ENCODE peak calls at places on chromosomes 4 and X, in seven cellular contexts. R is naive thymus-derived CD4-positive, alpha-beta T cell; E is thyroid gland; S is NCI-H510A treated with DMSO at 0.1 percent for 48 hours; J is amygdala; C is effector memory CD4-positive, alpha-beta T cell; L is activated T-cell treated with anti-CD3 and anti-CD28 coated beads, Interleukin-2, amount 50 U/mL, for 72 hours. P is an unnamed sample.

GRCh38 chr4:148442830-148443549 is 776 bp upstream of the NR3C2 start:
- DNase-seq in R (no peak), E (peak; percentile 12), S (peak; percentile 12), J (no peak), C (no peak), L (no peak), P (peak; percentile 5)

GRCh38 chr4:26094911-26095310 is 180.9 kb downstream of the SMIM20 start:
- DNase-seq in R (no peak), E (no peak), S (no peak), J (no peak), C (no peak), L (no peak), P (no peak)

GRCh38 chrX:123188081-123188480 is 4.0 kb downstream of the GRIA3 start:
- DNase-seq in R (no peak), E (no peak), S (no peak), J (no peak), C (no peak), L (no peak), P (no peak)

GRCh38 chr4:3681191-3681590 is 85.0 kb upstream of the ADRA2C start:
- DNase-seq in R (no peak), E (no peak), S (no peak), J (no peak), C (no peak), L (no peak), P (no peak)

GRCh38 chr4:154490261-154490588 is 1.4 kb downstream of the DCHS2 start:
- DNase-seq in R (no peak), E (no peak), S (no peak), J (no peak), C (no peak), L (peak; percentile 5), P (no peak)

GRCh38 chrX:40285876-40286275 is 188.1 kb upstream of the BCOR start:
- DNase-seq in R (no peak), E (no peak), S (no peak), J (no peak), C (no peak), L (no peak), P (no peak)

GRCh38 chrX:39613997-39614679 is 483.6 kb downstream of the BCOR start:
- DNase-seq in R (no peak), E (no peak), S (peak; percentile 53), J (no peak), C (no peak), L (peak; percentile 86), P (peak; percentile 78)

GRCh38 chrX:119455264-119455663 is 13.0 kb upstream of the SLC25A5 start:
- DNase-seq in R (no peak), E (no peak), S (no peak), J (no peak), C (no peak), L (no peak), P (no peak)

GRCh38 chr4:181528570-181529184 is 714.5 kb upstream of the TENM3 start:
- DNase-seq in R (no peak), E (peak; percentile 57), S (peak; percentile 38), J (no peak), C (no peak), L (peak; percentile 25), P (no peak)

GRCh38 chrX:40827331-40827730 is 92.0 kb upstream of the MED14 start:
- DNase-seq in R (no peak), E (no peak), S (no peak), J (no peak), C (no peak), L (no peak), P (no peak)

GRCh38 chrX:36908801-36909403 is 99.3 kb upstream of the FAM47C start:
- DNase-seq in R (no peak), E (no peak), S (peak; percentile 14), J (no peak), C (no peak), L (no peak), P (no peak)

GRCh38 chr4:6466756-6467381 is 5.5 kb downstream of the PPP2R2C start:
- DNase-seq in R (no peak), E (no peak), S (no peak), J (no peak), C (no peak), L (no peak), P (no peak)

P was measured in T-helper 2 cell.